ENCODE peak calls at places on chromosomes 5 and 9, in four cellular contexts. V is IMR-90, A is neuronal stem cell, Z is mesendoderm. E is an unnamed sample.
A peak's percentile ranks its signal among the peaks of the same experiment; 100 is the strongest.

GRCh38 chr5:41115281-41115680 is 44.1 kb upstream of the MROH2B start:
- DNase-seq in V (peak; percentile 94), A (no peak), Z (no peak), E (no peak)

GRCh38 chr5:162496080-162496808 is 428.7 kb downstream of the GABRG2 start:
- DNase-seq in V (no peak), A (no peak), Z (no peak), E (no peak)

GRCh38 chr9:35814106-35814840 is 569 bp downstream of the HINT2 start:
- DNase-seq in V (peak; percentile 41), A (peak; percentile 67), Z (peak; percentile 95), E (peak; percentile 85)

GRCh38 chr9:99889120-99889519 is 17.3 kb upstream of the STX17 start:
- DNase-seq in V (no peak), A (no peak), Z (no peak), E (no peak)

GRCh38 chr9:83234541-83234940 is 171.6 kb upstream of the RASEF start:
- DNase-seq in V (no peak), A (no peak), Z (no peak), E (no peak)

GRCh38 chr5:21613971-21614488 is 1239.1 kb downstream of the CDH12 start:
- DNase-seq in V (no peak), A (no peak), Z (peak; percentile 61), E (peak; percentile 68)

GRCh38 chr9:107439991-107440456 is 49.5 kb downstream of the KLF4 start:
- DNase-seq in V (no peak), A (peak; percentile 38), Z (no peak), E (no peak)

GRCh38 chr5:94376672-94377345 is 241.6 kb downstream of the KIAA0825 start:
- DNase-seq in V (no peak), A (no peak), Z (no peak), E (no peak)

GRCh38 chr5:14062178-14062577 is 81.0 kb upstream of the TRIO start:
- DNase-seq in V (no peak), A (no peak), Z (no peak), E (no peak)

GRCh38 chr9:33329996-33330395 is 39.7 kb downstream of the NFX1 start:
- DNase-seq in V (peak; percentile 87), A (no peak), Z (no peak), E (no peak)

GRCh38 chr5:12141496-12141895 is 237.2 kb upstream of the CTNND2 start:
- DNase-seq in V (no peak), A (no peak), Z (no peak), E (no peak)

GRCh38 chr9:93194584-93194983 is 10.6 kb downstream of the WNK2 start:
- DNase-seq in V (no peak), A (no peak), Z (no peak), E (no peak)

GRCh38 chr9:129891519-129891918 is 56.3 kb downstream of the USP20 start:
- DNase-seq in V (no peak), A (no peak), Z (no peak), E (no peak)

GRCh38 chr9:123070210-123070609 is 36.7 kb downstream of the GPR21 start:
- DNase-seq in V (no peak), A (no peak), Z (no peak), E (no peak)

GRCh38 chr5:20958641-20959040 is 970.6 kb upstream of the CDH18 start:
- DNase-seq in V (no peak), A (no peak), Z (no peak), E (no peak)

GRCh38 chr5:87020099-87020934 is 247.4 kb upstream of the RASA1 start:
- DNase-seq in V (peak; percentile 16), A (peak; percentile 11), Z (peak; percentile 50), E (peak; percentile 47)

GRCh38 chr5:36403601-36404311 is 102.1 kb upstream of the RANBP3L start:
- DNase-seq in V (peak; percentile 32), A (no peak), Z (no peak), E (no peak)

GRCh38 chr9:137252555-137253506 is 1.7 kb downstream of the STPG3 start:
- DNase-seq in V (no peak), A (no peak), Z (no peak), E (peak; percentile 69)

GRCh38 chr5:42927730-42928129 is 112.4 kb downstream of the ANXA2R start:
- DNase-seq in V (no peak), A (no peak), Z (no peak), E (no peak)

GRCh38 chr9:37004424-37004935 is 29.6 kb downstream of the PAX5 start:
- DNase-seq in V (no peak), A (no peak), Z (no peak), E (no peak)

GRCh38 chr9:116342941-116343340 is 189.3 kb downstream of the PAPPA start:
- DNase-seq in V (peak; percentile 47), A (no peak), Z (no peak), E (no peak)

DNA sequence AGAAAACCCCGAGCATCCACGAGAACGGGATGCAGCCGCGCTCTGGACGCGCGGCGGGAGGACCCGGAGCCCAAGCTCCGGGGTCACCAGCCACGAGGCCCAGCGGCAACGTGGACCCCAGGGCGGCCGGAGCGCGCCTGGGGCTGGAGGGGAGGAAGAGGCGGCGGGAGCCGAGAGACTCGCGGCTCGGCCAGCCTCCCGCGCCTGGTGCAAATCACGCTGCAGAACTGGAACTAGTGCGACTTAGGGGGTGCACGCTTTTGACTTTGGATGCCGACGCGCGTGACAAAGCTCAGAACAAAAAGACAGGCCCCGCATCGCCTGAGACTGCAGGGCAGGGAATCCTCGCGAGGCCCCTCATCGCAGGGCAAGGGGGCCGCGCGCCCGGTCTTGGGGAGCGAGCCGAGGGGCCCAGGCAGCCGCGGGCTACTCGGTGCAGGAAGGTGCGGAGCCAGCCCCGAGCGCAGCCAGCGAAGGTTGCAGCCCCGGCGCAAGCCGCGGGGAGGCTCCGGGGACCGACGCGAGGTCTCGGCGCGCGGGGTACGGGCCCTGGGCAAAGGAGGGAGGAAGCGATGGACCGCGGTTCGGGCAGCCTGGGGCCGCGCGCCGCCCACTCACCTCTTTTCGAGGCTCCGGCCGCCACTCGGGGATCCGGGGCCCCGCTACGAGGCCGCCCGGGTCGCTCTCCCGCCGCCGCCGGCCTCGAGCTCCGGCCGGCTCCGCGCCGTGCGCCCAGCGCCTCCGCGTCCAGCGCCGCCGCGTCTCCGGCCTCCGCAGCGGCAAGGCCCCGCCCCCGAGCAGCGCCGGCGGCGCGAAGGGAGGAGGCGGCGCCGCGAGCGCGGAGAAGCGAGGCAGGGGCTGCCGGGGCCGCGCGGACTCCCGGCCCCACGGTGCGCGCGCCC is at the start of gene GOLM1:
- DNase-seq in V (peak; percentile 60), A (peak; percentile 63), Z (peak; percentile 61), E (peak; percentile 44)
- H2BK5ac ChIP-seq in V (no peak within 1 kb of the TSS), A (peak within 1 kb of the TSS; percentile 66), Z (no peak within 1 kb of the TSS), E (no peak within 1 kb of the TSS)

GRCh38 chr9:25397746-25398145 is 280.5 kb downstream of the TUSC1 start:
- DNase-seq in V (no peak), A (no peak), Z (no peak), E (no peak)

DNA sequence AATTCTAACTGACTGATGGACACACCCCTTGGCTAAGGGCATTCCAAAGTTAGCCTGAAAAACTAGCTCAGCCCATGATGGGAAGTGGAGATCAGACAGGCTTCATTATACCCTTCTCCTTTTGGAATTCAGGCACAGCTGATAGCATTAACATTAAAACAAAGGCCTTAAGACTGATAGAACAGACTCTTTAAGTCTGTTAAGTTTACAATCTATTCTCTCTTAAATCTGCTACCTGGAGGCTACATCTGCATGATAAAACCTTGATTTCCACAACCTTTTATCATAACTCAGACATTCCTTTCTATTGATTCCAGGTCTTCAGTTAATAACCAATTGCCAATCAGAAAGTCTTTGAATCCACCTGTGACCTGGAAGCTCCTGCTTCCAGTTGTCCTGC is 281.4 kb downstream of the TUSC1 start:
- DNase-seq in V (no peak), A (no peak), Z (peak; percentile 41), E (no peak)
- H2BK5ac ChIP-seq in V (no peak overlapping the region), A (no peak overlapping the region), Z (no peak overlapping the region), E (no peak overlapping the region)

DNA sequence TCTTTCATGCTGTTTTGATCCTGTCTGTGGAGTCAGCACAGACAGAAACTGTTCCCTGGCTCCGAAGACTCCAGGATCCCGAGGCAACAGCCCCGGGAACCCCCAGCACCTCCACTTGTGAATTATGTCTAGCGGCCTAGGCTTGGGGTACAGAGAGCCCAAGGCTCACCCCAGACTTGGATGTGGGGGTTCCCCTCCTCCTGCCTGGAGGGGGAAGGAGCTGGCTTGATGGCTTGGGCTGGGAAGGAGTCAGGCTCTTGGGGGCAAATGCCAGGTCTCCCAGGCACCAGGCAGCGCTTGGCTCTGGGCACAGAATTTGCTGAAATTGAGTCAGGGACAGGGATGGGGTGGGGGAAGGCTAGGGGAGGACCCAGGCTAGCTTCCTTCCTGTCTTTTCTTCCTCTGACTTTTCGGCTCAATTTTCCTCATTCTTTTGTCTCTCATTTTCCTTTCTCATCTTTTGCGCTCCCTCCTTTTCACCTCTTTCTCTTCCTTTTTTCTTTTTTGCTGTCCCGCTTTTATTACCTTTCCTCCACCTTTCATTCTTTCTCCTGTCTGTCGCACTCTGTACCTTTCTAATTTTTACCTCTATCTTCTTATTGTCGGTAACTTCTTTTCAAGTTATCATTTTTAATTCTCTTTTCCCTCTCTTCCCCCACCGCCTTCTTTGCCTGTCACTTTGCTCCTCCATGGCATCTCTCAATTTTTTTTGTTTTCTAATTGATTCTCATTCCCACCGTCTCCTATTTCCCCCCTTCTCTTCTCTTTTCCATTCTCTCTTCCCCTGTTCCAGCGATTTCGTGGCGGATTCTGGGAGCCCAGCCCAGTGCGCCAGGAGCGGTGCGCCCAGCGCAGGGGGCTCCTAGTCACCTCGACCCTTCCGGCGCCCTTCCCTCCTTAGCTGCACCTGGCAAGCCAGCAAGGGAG is 10.5 kb downstream of the MSX2 start:
- DNase-seq in V (no peak), A (no peak), Z (peak; percentile 60), E (no peak)
- H2BK5ac ChIP-seq in V (no peak overlapping the region), A (no peak overlapping the region), Z (peak overlapping the region; percentile 44), E (no peak overlapping the region)

DNA sequence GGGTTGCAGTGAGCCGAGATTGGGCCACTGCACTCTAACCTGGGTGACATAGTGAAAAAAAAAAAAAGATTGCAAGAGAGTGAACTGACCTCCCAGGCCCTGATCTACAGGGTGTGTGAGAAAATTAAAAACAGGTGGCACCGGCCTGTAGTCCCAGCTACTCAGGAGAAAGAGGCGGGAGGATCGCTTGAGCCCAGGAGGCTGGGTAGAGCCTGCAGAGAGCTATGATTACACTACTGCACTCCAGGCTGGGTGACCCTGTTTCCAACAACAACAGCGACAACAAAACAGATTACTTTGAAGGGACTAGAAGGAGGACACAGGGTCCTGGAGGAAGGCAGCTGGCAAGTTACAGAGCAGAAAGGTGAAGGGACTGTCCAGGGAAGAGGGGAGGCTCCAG is 42.2 kb upstream of the FABP6 start:
- DNase-seq in V (no peak), A (no peak), Z (peak; percentile 46), E (peak; percentile 52)
- H2BK5ac ChIP-seq in V (no peak overlapping the region), A (no peak overlapping the region), Z (no peak overlapping the region), E (no peak overlapping the region)

GRCh38 chr5:150135557-150135956 is 20.1 kb downstream of the PDGFRB start:
- DNase-seq in V (no peak), A (no peak), Z (no peak), E (no peak)
- H2BK5ac ChIP-seq in V (peak overlapping the region; percentile 98), A (peak overlapping the region; percentile 80), Z (no peak overlapping the region), E (no peak overlapping the region)

DNA sequence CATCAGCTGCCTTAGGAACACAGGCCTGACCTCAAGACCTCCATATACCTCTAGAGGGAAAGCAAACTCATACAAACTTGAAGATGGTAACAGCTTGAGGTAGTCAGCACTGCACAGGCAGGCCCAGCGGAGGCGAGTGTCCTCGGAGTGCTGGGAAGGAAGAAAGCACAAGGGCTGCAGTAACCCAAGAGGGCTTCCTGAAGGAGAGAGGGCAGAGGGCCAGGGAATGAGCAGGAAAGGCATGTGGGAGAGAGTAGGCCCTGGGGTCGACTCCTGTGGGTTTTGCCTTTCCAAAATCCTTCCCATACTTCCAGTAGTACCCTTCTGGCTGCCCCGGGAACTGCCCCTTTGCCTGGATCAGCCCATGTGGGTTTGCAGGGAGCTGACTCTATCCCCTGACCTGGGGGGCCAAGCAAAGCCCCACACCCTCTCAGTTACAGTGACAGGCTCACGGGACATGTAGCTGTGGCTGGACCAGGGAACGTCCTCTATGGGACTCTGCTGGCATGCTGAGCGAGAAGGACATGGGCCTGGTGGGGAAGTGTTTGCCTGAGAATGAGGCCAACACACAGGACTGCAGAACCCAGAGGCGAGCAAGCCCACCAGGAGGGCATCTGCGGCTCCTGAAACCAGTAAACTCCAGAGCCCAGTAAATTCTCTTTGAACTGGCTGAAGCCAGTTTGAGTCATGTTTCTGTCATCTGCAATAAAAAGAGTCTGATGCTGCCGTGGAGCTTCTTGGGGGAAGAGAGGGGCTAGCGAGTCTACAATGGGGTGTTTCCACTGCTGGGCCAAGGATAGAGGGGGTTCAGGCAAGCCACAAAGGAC is 64.1 kb downstream of the COL23A1 start:
- DNase-seq in V (no peak), A (no peak), Z (no peak), E (no peak)
- H2BK5ac ChIP-seq in V (no peak overlapping the region), A (no peak overlapping the region), Z (no peak overlapping the region), E (no peak overlapping the region)

E was measured in H9.